ENCODE peak calls at places on chromosomes 7 and 10, in seven cellular contexts. H is upper lobe of right lung, U is mesenchymal stem cell, X is hepatocyte, Q is OCI-LY7, E is adipocyte, J is pancreas. W is an unnamed sample. For H3K4me1, the result is how much of the 10 kb centered on the place peaks cover.

GRCh38 chr7:144391823-144392255 is 11.7 kb downstream of the NOBOX start:
- DNase-seq in H (no peak), U (peak), X (peak), Q (peak), E (peak), J (no peak), W (peak)

GRCh38 chr7:129053938-129054437 is 923 bp downstream of the TNPO3 start:
- DNase-seq in H (no peak), U (peak), X (peak), Q (no peak), E (peak), J (no peak), W (no peak)

GRCh38 chr7:119219663-119220062 is 995.2 kb downstream of the ANKRD7 start:
- DNase-seq in H (no peak), U (no peak), X (no peak), Q (no peak), E (no peak), J (no peak), W (no peak)

GRCh38 chr7:2517678-2518077 is 1.9 kb upstream of the LFNG start:
- DNase-seq in H (no peak), U (peak), X (no peak), Q (no peak), E (no peak), J (no peak), W (no peak)

GRCh38 chr7:40008218-40008815 is 58.3 kb downstream of the CDK13 start:
- DNase-seq in H (no peak), U (peak), X (no peak), Q (no peak), E (peak), J (no peak), W (no peak)

GRCh38 chr10:7625836-7626235 is 40.9 kb downstream of the ITIH5 start:
- DNase-seq in H (no peak), U (no peak), X (no peak), Q (no peak), E (no peak), J (no peak), W (no peak)

GRCh38 chr7:111045469-111045868 is 45.5 kb upstream of the LRRN3 start:
- DNase-seq in H (no peak), U (peak), X (no peak), Q (no peak), E (peak), J (no peak), W (no peak)

GRCh38 chr7:69781412-69781846 is 183.2 kb downstream of the AUTS2 start:
- DNase-seq in H (no peak), U (no peak), X (peak), Q (no peak), E (peak), J (no peak), W (no peak)

GRCh38 chr10:95208702-95209391 is 14.8 kb downstream of the ACSM6 start:
- DNase-seq in H (no peak), U (peak), X (no peak), Q (peak), E (peak), J (no peak), W (no peak)

GRCh38 chr7:39700165-39700564 is 76.8 kb downstream of the RALA start:
- DNase-seq in H (no peak), U (no peak), X (no peak), Q (no peak), E (no peak), J (no peak), W (no peak)

GRCh38 chr10:20970044-20970443 is 72.9 kb upstream of the NEBL start:
- DNase-seq in H (no peak), U (peak), X (no peak), Q (peak), E (no peak), J (no peak), W (no peak)

GRCh38 chr7:28174901-28175661 is 5.5 kb downstream of the JAZF1 start:
- DNase-seq in H (no peak), U (no peak), X (no peak), Q (no peak), E (no peak), J (no peak), W (no peak)

DNA sequence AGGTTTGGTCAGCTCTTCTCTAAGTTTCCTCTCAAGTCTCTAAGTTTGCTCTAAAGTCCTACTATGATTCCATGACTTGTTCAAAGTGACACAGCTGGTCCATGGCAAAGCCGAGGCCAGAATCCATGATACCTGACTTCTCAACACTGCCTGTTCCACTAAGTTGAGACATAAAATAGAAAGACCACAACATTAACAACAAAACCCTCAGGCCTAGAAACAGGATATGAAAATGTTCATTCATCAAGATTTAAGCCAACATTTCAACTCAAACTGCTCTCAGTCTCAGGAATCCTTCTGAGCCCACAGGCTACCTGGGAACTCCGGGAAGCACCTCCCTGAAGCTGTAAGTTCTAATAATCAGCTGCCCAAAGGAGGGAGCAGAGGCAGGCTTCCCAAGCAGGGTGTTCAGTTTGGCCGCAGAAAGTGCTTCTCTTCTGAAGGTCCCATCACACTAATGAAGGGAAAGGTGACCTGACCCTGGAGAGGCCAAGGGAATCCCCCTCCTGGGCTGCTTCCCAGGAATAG is 62.9 kb downstream of the STK17A start:
- DNase-seq in H (no peak), U (peak), X (no peak), Q (peak), E (no peak), J (no peak), W (no peak)
- H3K4me1 ChIP-seq in H (half or more), U (under half), X (under half), Q (half or more), E (half or more), J (under half), W (under half)

GRCh38 chr10:2951235-2951835 is 116.0 kb upstream of the PFKP start:
- DNase-seq in H (no peak), U (no peak), X (no peak), Q (no peak), E (no peak), J (no peak), W (no peak)

GRCh38 chr10:2949221-2949947 is 118.0 kb upstream of the PFKP start:
- DNase-seq in H (no peak), U (no peak), X (no peak), Q (no peak), E (no peak), J (no peak), W (no peak)

GRCh38 chr10:2949948-2950354 is 117.4 kb upstream of the PFKP start:
- DNase-seq in H (no peak), U (no peak), X (no peak), Q (no peak), E (peak), J (no peak), W (no peak)

GRCh38 chr10:2948127-2948854 is 119.1 kb upstream of the PFKP start:
- DNase-seq in H (no peak), U (no peak), X (no peak), Q (no peak), E (no peak), J (no peak), W (no peak)

DNA sequence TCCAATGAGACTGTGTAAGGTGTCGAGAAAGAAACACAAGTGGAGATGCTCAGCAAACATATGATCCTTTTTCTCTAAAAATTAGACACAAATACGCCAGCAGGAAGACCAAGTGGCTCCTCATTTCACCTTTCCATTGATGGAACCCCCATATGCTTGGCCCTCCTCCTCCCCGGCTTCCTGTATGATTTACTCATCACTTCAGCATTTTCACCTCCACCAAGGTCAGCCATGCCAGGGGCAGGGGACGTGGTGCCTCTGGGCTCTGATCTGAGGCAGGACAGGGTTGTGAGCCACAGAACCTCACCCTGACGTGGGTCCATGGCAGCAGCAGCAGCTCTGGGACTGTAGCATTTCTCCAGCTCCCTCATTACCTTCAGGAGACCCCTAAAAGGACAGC is 116.8 kb upstream of the PFKP start:
- DNase-seq in H (no peak), U (no peak), X (no peak), Q (no peak), E (no peak), J (no peak), W (no peak)
- H3K4me1 ChIP-seq in H (under half), U (under half), X (under half), Q (under half), E (under half), J (under half), W (under half)

DNA sequence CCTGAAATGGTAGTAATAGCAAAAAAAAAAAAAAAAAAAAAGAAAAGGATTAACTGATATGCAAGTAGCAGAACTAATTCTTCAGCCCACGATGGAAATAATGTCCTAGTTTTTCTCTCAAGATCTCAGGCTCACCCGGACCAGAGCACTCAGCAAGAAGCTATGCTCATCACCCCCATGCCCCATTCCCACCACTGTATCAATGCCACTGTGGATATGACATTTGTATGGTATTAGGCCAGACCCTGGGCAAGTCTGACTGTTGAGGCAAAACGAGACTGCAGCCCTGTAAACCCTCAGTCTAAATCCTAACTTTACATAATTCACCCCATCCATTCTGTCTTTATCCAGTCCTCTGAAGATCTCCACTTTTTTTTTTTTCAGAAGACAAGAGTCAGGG is 186.1 kb upstream of the KLF14 start:
- DNase-seq in H (no peak), U (no peak), X (no peak), Q (no peak), E (no peak), J (no peak), W (no peak)
- H3K4me1 ChIP-seq in H (half or more), U (under half), X (half or more), Q (under half), E (half or more), J (half or more), W (under half)

GRCh38 chr10:99964791-99965190 is 45.0 kb downstream of the DNMBP start:
- DNase-seq in H (no peak), U (peak), X (no peak), Q (no peak), E (peak), J (no peak), W (no peak)
- H3K4me1 ChIP-seq in H (under half), U (under half), X (under half), Q (under half), E (under half), J (under half), W (under half)

GRCh38 chr10:36018996-36019395 is 376.9 kb upstream of the FZD8 start:
- DNase-seq in H (no peak), U (no peak), X (no peak), Q (no peak), E (no peak), J (no peak), W (no peak)

GRCh38 chr10:36021096-36021495 is 379.0 kb upstream of the FZD8 start:
- DNase-seq in H (no peak), U (no peak), X (no peak), Q (no peak), E (no peak), J (no peak), W (no peak)

GRCh38 chr10:36019749-36020148 is 377.7 kb upstream of the FZD8 start:
- DNase-seq in H (no peak), U (no peak), X (no peak), Q (no peak), E (no peak), J (no peak), W (no peak)

DNA sequence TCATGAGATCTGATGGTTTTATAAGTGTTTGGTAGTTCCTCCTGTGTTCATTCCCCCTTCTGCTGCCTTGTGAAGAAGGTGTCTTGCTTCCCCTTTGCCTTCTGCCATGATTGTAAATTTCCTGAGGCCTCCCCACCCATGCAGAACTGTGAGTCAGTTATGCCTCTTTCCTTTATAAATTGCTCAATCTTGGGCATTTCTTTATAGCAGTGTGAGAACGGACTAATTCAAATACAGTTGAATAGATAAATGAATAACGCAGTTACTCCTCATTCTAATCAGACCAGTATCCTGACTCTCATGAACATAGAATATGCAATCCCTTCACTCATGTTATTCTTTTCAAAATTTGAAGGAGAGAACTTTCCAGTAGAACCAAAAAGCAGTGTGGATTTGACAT is 375.0 kb upstream of the FZD8 start:
- DNase-seq in H (no peak), U (peak), X (no peak), Q (no peak), E (peak), J (no peak), W (no peak)
- H3K4me1 ChIP-seq in H (under half), U (under half), X (under half), Q (under half), E (under half), J (under half), W (under half)

GRCh38 chr7:115546790-115547189 is 483.8 kb downstream of the TFEC start:
- DNase-seq in H (no peak), U (no peak), X (no peak), Q (no peak), E (no peak), J (no peak), W (no peak)
- H3K4me1 ChIP-seq in H (under half), U (under half), X (under half), Q (under half), E (under half), J (under half), W (under half)

DNA sequence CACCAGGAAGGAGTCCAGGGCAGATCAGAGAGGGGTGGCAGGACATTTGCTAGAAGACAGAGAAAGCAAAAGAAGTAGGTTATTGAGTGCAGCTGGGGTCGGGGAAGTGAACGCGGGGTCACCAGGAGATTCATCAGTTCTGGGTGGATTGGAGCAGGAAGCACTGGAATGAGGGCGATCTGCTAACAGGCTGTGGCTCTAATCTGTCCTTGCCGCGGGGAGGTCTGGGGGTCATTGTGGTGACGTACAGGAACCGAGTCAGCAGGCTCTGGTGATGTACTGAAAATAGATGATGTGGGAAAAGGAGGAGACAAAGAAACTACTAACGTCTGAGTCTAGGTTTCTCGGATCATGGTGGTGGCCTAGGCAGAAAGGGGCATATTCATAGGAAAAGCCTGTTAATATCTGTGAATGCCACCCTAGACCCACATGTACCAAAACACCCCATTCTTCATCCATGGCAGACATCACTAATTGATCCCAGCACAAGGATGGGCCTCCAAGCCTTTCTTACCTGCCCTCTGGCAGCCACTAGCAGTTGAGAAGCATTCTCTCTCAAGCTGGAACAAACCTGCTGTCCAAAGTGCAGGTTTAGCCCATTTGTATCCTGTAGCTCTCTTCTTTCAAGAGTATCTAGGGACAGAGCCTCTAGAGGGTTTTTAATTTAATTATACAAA is 134.5 kb downstream of the C10orf105 start:
- DNase-seq in H (no peak), U (peak), X (no peak), Q (no peak), E (no peak), J (no peak), W (no peak)
- H3K4me1 ChIP-seq in H (under half), U (under half), X (under half), Q (under half), E (under half), J (under half), W (under half)